ENCODE peak calls at places on chromosomes 13 and 19, in four cellular contexts. X is uterus; B is astrocyte of the cerebellum; I is stimulated activated CD4-positive, alpha-beta T cell treated with anti-CD3 and anti-CD28 coated beads, Interleukin-1b, Interleukin-23, amount 100 ng/mL, for 24 hours. U is an unnamed sample.

GRCh38 chr13:113448885-113449692 is 4.2 kb downstream of the ADPRHL1 start:
- DNase-seq in X (peak), B (no peak), I (no peak), U (peak)

GRCh38 chr19:13100031-13100588 is 2.5 kb downstream of the LYL1 start:
- DNase-seq in B (no peak), I (no peak), X (no peak), U (peak)

GRCh38 chr13:40422588-40423235 is 243.7 kb downstream of the FOXO1 start:
- DNase-seq in I (no peak), B (no peak), X (no peak), U (no peak)

GRCh38 chr13:106568225-106569003 is 477 bp upstream of the ARGLU1 start:
- DNase-seq in B (no peak), I (no peak), X (no peak), U (no peak)

GRCh38 chr13:35157143-35157755 is 215.2 kb downstream of the NBEA start:
- DNase-seq in B (peak), X (no peak), I (no peak), U (no peak)

GRCh38 chr19:18437481-18438330 is at the start of gene ISYNA1:
- DNase-seq in B (no peak), X (peak), I (peak), U (peak)

GRCh38 chr19:49806613-49806946 is 6.5 kb downstream of the FUZ start:
- DNase-seq in B (no peak), X (no peak), I (no peak), U (no peak)

GRCh38 chr13:66354880-66355279 is 875.3 kb downstream of the PCDH9 start:
- DNase-seq in I (no peak), B (no peak), X (no peak), U (no peak)

GRCh38 chr19:3284759-3285646 is 60.5 kb downstream of the CELF5 start:
- DNase-seq in B (no peak), I (peak), X (peak), U (peak)

GRCh38 chr19:53664760-53665159 is 33.0 kb downstream of the DPRX start:
- DNase-seq in B (no peak), I (no peak), X (no peak), U (no peak)

GRCh38 chr13:28047784-28048388 is 52.5 kb downstream of the FLT3 start:
- DNase-seq in I (no peak), X (no peak), B (no peak), U (no peak)

GRCh38 chr13:78658630-78659449 is at the start of gene OBI1:
- DNase-seq in B (peak), I (peak), X (peak), U (peak)

GRCh38 chr19:38734426-38735256 is 9.6 kb downstream of the CAPN12 start:
- DNase-seq in X (peak), B (no peak), I (no peak), U (peak)

GRCh38 chr19:55153652-55154264 is 3.8 kb downstream of the TNNI3 start:
- DNase-seq in I (no peak), B (no peak), X (no peak), U (no peak)

GRCh38 chr13:43664700-43665191 is 122.0 kb downstream of the ENOX1 start:
- DNase-seq in X (peak), B (peak), I (no peak), U (no peak)

GRCh38 chr13:43333176-43333575 is 309.8 kb downstream of the DNAJC15 start:
- DNase-seq in B (no peak), X (no peak), I (no peak), U (no peak)

GRCh38 chr13:45654633-45655349 is 39.3 kb upstream of the ERICH6B start:
- DNase-seq in B (no peak), I (no peak), X (no peak), U (no peak)

GRCh38 chr13:113005076-113005865 is 36.3 kb downstream of the MCF2L start:
- DNase-seq in X (no peak), B (no peak), I (no peak), U (peak)